ENCODE peak calls at places on chromosomes 5 and 9, in six cellular contexts. W is dorsolateral prefrontal cortex, T is AG09319, D is pulmonary artery endothelial cell, E is astrocyte, C is uterus. X is an unnamed sample.

GRCh38 chr5:634191-634590 is 22.1 kb downstream of the CEP72 start:
- DNase-seq in W (no peak), T (no peak), D (no peak), E (no peak), C (no peak), X (no peak)

GRCh38 chr9:123424552-123425225 is 68.7 kb downstream of the CRB2 start:
- DNase-seq in W (no peak), T (no peak), D (no peak), E (no peak), C (no peak), X (no peak)

GRCh38 chr5:100584069-100584468 is 48.9 kb downstream of the FAM174A start:
- DNase-seq in W (no peak), T (no peak), D (no peak), E (no peak), C (no peak), X (no peak)

GRCh38 chr5:159208508-159209437 is 580 bp downstream of the RNF145 start:
- DNase-seq in W (peak), T (no peak), D (no peak), E (peak), C (peak), X (no peak)

GRCh38 chr5:81787843-81788242 is 36.9 kb upstream of the SSBP2 start:
- DNase-seq in W (no peak), T (peak), D (peak), E (peak), C (peak), X (no peak)

GRCh38 chr5:54492196-54492595 is 25.4 kb upstream of the SNX18 start:
- DNase-seq in W (no peak), T (no peak), D (no peak), E (peak), C (no peak), X (no peak)

GRCh38 chr5:95701074-95701473 is 18.3 kb upstream of the SPATA9 start:
- DNase-seq in W (no peak), T (no peak), D (no peak), E (no peak), C (no peak), X (no peak)

GRCh38 chr5:54094706-54095105 is 215.7 kb downstream of the ARL15 start:
- DNase-seq in W (no peak), T (no peak), D (no peak), E (no peak), C (no peak), X (no peak)

GRCh38 chr9:77997611-77998349 is 33.8 kb downstream of the GNAQ start:
- DNase-seq in W (no peak), T (no peak), D (peak), E (no peak), C (no peak), X (no peak)

GRCh38 chr5:172123269-172123692 is 64.7 kb downstream of the STK10 start:
- DNase-seq in W (peak), T (peak), D (peak), E (peak), C (no peak), X (peak)

GRCh38 chr9:72661401-72662135 is 140.2 kb downstream of the TMC1 start:
- DNase-seq in W (no peak), T (peak), D (no peak), E (peak), C (no peak), X (no peak)

GRCh38 chr5:133370281-133370890 is 242.0 kb downstream of the FSTL4 start:
- DNase-seq in W (no peak), T (no peak), D (no peak), E (peak), C (no peak), X (no peak)

GRCh38 chr5:107696511-107696910 is 25.8 kb upstream of the EFNA5 start:
- DNase-seq in W (no peak), T (no peak), D (no peak), E (no peak), C (no peak), X (no peak)

GRCh38 chr9:104976196-104976595 is 48.2 kb upstream of the ABCA1 start:
- DNase-seq in W (no peak), T (no peak), D (no peak), E (no peak), C (no peak), X (no peak)

GRCh38 chr5:88659529-88660325 is 223.3 kb downstream of the MEF2C start:
- DNase-seq in W (peak), T (no peak), D (no peak), E (peak), C (no peak), X (peak)

GRCh38 chr5:38154615-38155204 is 103.6 kb upstream of the EGFLAM start:
- DNase-seq in W (no peak), T (no peak), D (no peak), E (no peak), C (no peak), X (no peak)

GRCh38 chr9:114364123-114364522 is 23.7 kb downstream of the AKNA start:
- DNase-seq in W (no peak), T (peak), D (no peak), E (peak), C (no peak), X (no peak)

GRCh38 chr9:88791105-88791805 is 200.0 kb upstream of the S1PR3 start:
- DNase-seq in W (no peak), T (peak), D (no peak), E (peak), C (peak), X (no peak)

GRCh38 chr9:112841261-112841660 is 49.4 kb downstream of the SLC46A2 start:
- DNase-seq in W (no peak), T (no peak), D (no peak), E (no peak), C (no peak), X (no peak)

GRCh38 chr9:127899200-127899943 is at the start of gene ST6GALNAC6:
- DNase-seq in W (peak), T (no peak), D (no peak), E (peak), C (peak), X (peak)

GRCh38 chr9:130535818-130536521 is 43.4 kb upstream of the FUBP3 start:
- DNase-seq in W (peak), T (peak), D (no peak), E (peak), C (peak), X (peak)

GRCh38 chr5:142697846-142698245 is 12.0 kb upstream of the FGF1 start:
- DNase-seq in W (no peak), T (no peak), D (no peak), E (peak), C (peak), X (peak)

GRCh38 chr5:132016721-132017250 is 5.3 kb upstream of the ACSL6 start:
- DNase-seq in W (no peak), T (no peak), D (no peak), E (no peak), C (no peak), X (no peak)

GRCh38 chr5:128199104-128199503 is 115.5 kb downstream of the SLC12A2 start:
- DNase-seq in W (no peak), T (no peak), D (peak), E (peak), C (no peak), X (no peak)

X was measured in hypothalamus.